ENCODE peak calls at places on chromosomes 16 and 17, in nine cellular contexts. U is GDM1; X is NCI-H2081; Z is LHCN-M2; Y is astrocyte; S is NCI-H446; N is activated naive CD4-positive, alpha-beta T cell; P is activated T-helper 9 cell treated with anti-CD3 and anti-CD28 coated beads, Interleukin-2, amount 50 U/mL, for 16 hours; L is sigmoid colon. V is an unnamed sample.

GRCh38 chr16:30948087-30948955 is 547 bp upstream of the ORAI3 start:
- DNase-seq in U (no peak), X (no peak), Z (peak; percentile 98), Y (peak; percentile 97), S (peak; percentile 50), N (no peak), P (no peak), L (peak; percentile 97), V (peak; percentile 87)

GRCh38 chr17:62693616-62694415 is 66.3 kb downstream of the MRC2 start:
- DNase-seq in U (no peak), X (no peak), Z (no peak), Y (no peak), S (no peak), N (no peak), P (no peak), L (no peak), V (no peak)

GRCh38 chr16:23852794-23853562 is 17.2 kb downstream of the PRKCB start:
- DNase-seq in U (no peak), X (no peak), Z (no peak), Y (no peak), S (no peak), N (no peak), P (no peak), L (no peak), V (no peak)

GRCh38 chr17:40553694-40554534 is 11.4 kb downstream of the CCR7 start:
- DNase-seq in U (no peak), X (peak; percentile 22), Z (peak; percentile 86), Y (peak; percentile 48), S (no peak), N (no peak), P (no peak), L (peak; percentile 89), V (peak; percentile 70)

GRCh38 chr16:29992371-29992967 is 2.9 kb downstream of the HIRIP3 start:
- DNase-seq in U (no peak), X (no peak), Z (no peak), Y (no peak), S (no peak), N (no peak), P (no peak), L (no peak), V (no peak)

GRCh38 chr17:41340496-41340895 is 10.1 kb downstream of the KRT33A start:
- DNase-seq in U (no peak), X (no peak), Z (no peak), Y (no peak), S (no peak), N (no peak), P (no peak), L (no peak), V (no peak)

GRCh38 chr17:320809-321385 is 31.7 kb downstream of the RPH3AL start:
- DNase-seq in U (no peak), X (no peak), Z (no peak), Y (no peak), S (no peak), N (no peak), P (no peak), L (peak; percentile 65), V (peak; percentile 67)

GRCh38 chr17:49079840-49080663 is 52.5 kb upstream of the B4GALNT2 start:
- DNase-seq in U (no peak), X (no peak), Z (no peak), Y (no peak), S (no peak), N (no peak), P (no peak), L (no peak), V (no peak)

GRCh38 chr16:77723108-77723514 is 797 bp downstream of the NUDT7 start:
- DNase-seq in U (no peak), X (no peak), Z (peak; percentile 6), Y (peak; percentile 66), S (no peak), N (no peak), P (no peak), L (peak; percentile 65), V (no peak)

GRCh38 chr17:19288453-19288852 is 51.3 kb downstream of the EPN2 start:
- DNase-seq in U (no peak), X (no peak), Z (no peak), Y (no peak), S (no peak), N (no peak), P (no peak), L (no peak), V (no peak)

GRCh38 chr17:17228521-17229279 is 8.3 kb downstream of the FLCN start:
- DNase-seq in U (no peak), X (no peak), Z (no peak), Y (no peak), S (no peak), N (no peak), P (no peak), L (no peak), V (no peak)

GRCh38 chr16:88369447-88370008 is 13.2 kb upstream of the ZNF469 start:
- DNase-seq in U (no peak), X (no peak), Z (no peak), Y (no peak), S (no peak), N (no peak), P (no peak), L (peak; percentile 56), V (no peak)

GRCh38 chr17:1648582-1649115 is 1.0 kb downstream of the RILP start:
- DNase-seq in U (peak; percentile 89), X (peak; percentile 71), Z (peak; percentile 91), Y (peak; percentile 76), S (peak; percentile 85), N (peak; percentile 84), P (peak; percentile 90), L (peak; percentile 97), V (peak; percentile 98)

GRCh38 chr17:37107406-37108083 is 158.8 kb downstream of the AATF start:
- DNase-seq in U (no peak), X (no peak), Z (no peak), Y (peak; percentile 65), S (peak; percentile 62), N (no peak), P (no peak), L (peak; percentile 77), V (peak; percentile 85)

GRCh38 chr17:17911003-17911613 is 61.1 kb downstream of the TOM1L2 start:
- DNase-seq in U (no peak), X (no peak), Z (no peak), Y (no peak), S (no peak), N (no peak), P (no peak), L (peak; percentile 33), V (peak; percentile 51)

GRCh38 chr16:55898592-55898991 is 23.4 kb upstream of the CES5A start:
- DNase-seq in U (no peak), X (no peak), Z (no peak), Y (no peak), S (no peak), N (no peak), P (no peak), L (no peak), V (no peak)

GRCh38 chr17:43720311-43721060 is 38.1 kb downstream of the SOST start:
- DNase-seq in U (no peak), X (no peak), Z (peak; percentile 55), Y (peak; percentile 37), S (no peak), N (peak; percentile 11), P (peak; percentile 63), L (peak; percentile 89), V (peak; percentile 92)

GRCh38 chr17:66679631-66680517 is 155.0 kb upstream of the CACNG5 start:
- DNase-seq in U (no peak), X (no peak), Z (no peak), Y (no peak), S (no peak), N (no peak), P (no peak), L (no peak), V (no peak)

GRCh38 chr17:74742978-74743545 is 5.4 kb upstream of the NHERF1 start:
- DNase-seq in U (no peak), X (no peak), Z (no peak), Y (no peak), S (no peak), N (no peak), P (no peak), L (peak; percentile 38), V (no peak)

GRCh38 chr17:65123757-65124675 is 13.2 kb upstream of the RGS9 start:
- DNase-seq in U (no peak), X (no peak), Z (peak; percentile 16), Y (no peak), S (peak; percentile 26), N (no peak), P (no peak), L (no peak), V (no peak)

GRCh38 chr17:56142325-56142724 is 10.9 kb upstream of the ANKFN1 start:
- DNase-seq in U (no peak), X (no peak), Z (peak; percentile 78), Y (peak; percentile 95), S (no peak), N (no peak), P (no peak), L (no peak), V (no peak)

GRCh38 chr17:45973943-45974859 is 24.8 kb upstream of the STH start:
- DNase-seq in U (no peak), X (no peak), Z (no peak), Y (no peak), S (no peak), N (no peak), P (no peak), L (no peak), V (no peak)

GRCh38 chr16:26697826-26698225 is 368.9 kb upstream of the C16orf82 start:
- DNase-seq in U (no peak), X (no peak), Z (no peak), Y (no peak), S (no peak), N (no peak), P (no peak), L (no peak), V (no peak)

GRCh38 chr16:19213885-19214284 is 45.8 kb downstream of the SYT17 start:
- DNase-seq in U (no peak), X (no peak), Z (peak; percentile 2), Y (no peak), S (no peak), N (no peak), P (no peak), L (no peak), V (no peak)

GRCh38 chr17:44522883-44523671 is 19.9 kb upstream of the GPATCH8 start:
- DNase-seq in U (peak; percentile 78), X (peak; percentile 16), Z (peak; percentile 65), Y (no peak), S (peak; percentile 60), N (no peak), P (peak; percentile 9), L (peak; percentile 65), V (peak; percentile 85)

GRCh38 chr17:64630309-64631223 is 31.5 kb downstream of the SMURF2 start:
- DNase-seq in U (no peak), X (no peak), Z (no peak), Y (no peak), S (no peak), N (no peak), P (no peak), L (no peak), V (no peak)

GRCh38 chr16:50598256-50598894 is 50.2 kb downstream of the NKD1 start:
- DNase-seq in U (no peak), X (no peak), Z (no peak), Y (no peak), S (peak; percentile 22), N (no peak), P (no peak), L (no peak), V (no peak)

GRCh38 chr17:57442401-57442823 is 186.1 kb downstream of the MSI2 start:
- DNase-seq in U (no peak), X (no peak), Z (peak; percentile 84), Y (peak; percentile 75), S (no peak), N (no peak), P (no peak), L (no peak), V (no peak)

GRCh38 chr16:30711712-30712111 is 12.7 kb downstream of the SRCAP start:
- DNase-seq in U (no peak), X (no peak), Z (no peak), Y (no peak), S (no peak), N (no peak), P (no peak), L (no peak), V (no peak)

GRCh38 chr16:77820340-77820739 is 32.0 kb downstream of the VAT1L start:
- DNase-seq in U (no peak), X (no peak), Z (no peak), Y (no peak), S (no peak), N (no peak), P (no peak), L (no peak), V (no peak)

GRCh38 chr17:10790491-10791401 is 13.2 kb downstream of the TMEM238L start:
- DNase-seq in U (no peak), X (no peak), Z (no peak), Y (no peak), S (no peak), N (no peak), P (no peak), L (no peak), V (no peak)

V was measured in upper lobe of right lung.